ENCODE peak calls at places on chromosomes 16 and 17, in eight cellular contexts. T is tibial nerve, J is uterus, U is ovary, B is A549, K is sigmoid colon, O is K562, A is gastrocnemius medialis. N is an unnamed sample.

GRCh38 chr17:27049104-27049784 is 244.7 kb upstream of the WSB1 start:
- DNase-seq in T (no peak), J (no peak), U (no peak), B (no peak), K (no peak), O (no peak), A (no peak), N (no peak)

GRCh38 chr17:28613916-28614315 is at the start of gene RSKR:
- DNase-seq in T (no peak), J (no peak), U (no peak), B (no peak), K (no peak), O (no peak), A (no peak), N (no peak)

GRCh38 chr16:83725313-83725712 is 82.5 kb upstream of the HSBP1 start:
- DNase-seq in T (no peak), J (no peak), U (no peak), B (no peak), K (no peak), O (no peak), A (no peak), N (no peak)

GRCh38 chr17:9517396-9517795 is 58.2 kb downstream of the STX8 start:
- DNase-seq in T (no peak), J (no peak), U (no peak), B (no peak), K (no peak), O (no peak), A (no peak), N (no peak)

GRCh38 chr17:61475726-61476125 is 23.5 kb downstream of the TBX4 start:
- DNase-seq in T (no peak), J (no peak), U (no peak), B (no peak), K (peak), O (no peak), A (no peak), N (no peak)

GRCh38 chr17:7379134-7379533 is 1.8 kb upstream of the TNK1 start:
- DNase-seq in T (no peak), J (no peak), U (no peak), B (no peak), K (no peak), O (no peak), A (no peak), N (no peak)

GRCh38 chr17:78678220-78678554 is 101.0 kb upstream of the DNAH17 start:
- DNase-seq in T (no peak), J (no peak), U (no peak), B (no peak), K (no peak), O (no peak), A (peak), N (no peak)

GRCh38 chr16:70753228-70753627 is 47.7 kb downstream of the VAC14 start:
- DNase-seq in T (no peak), J (no peak), U (no peak), B (no peak), K (no peak), O (no peak), A (no peak), N (peak)

GRCh38 chr16:57616871-57617270 is 11.6 kb upstream of the ADGRG1 start:
- DNase-seq in T (no peak), J (no peak), U (peak), B (no peak), K (peak), O (no peak), A (no peak), N (no peak)

GRCh38 chr17:38428643-38429371 is 543 bp downstream of the ARHGAP23 start:
- DNase-seq in T (no peak), J (peak), U (peak), B (peak), K (peak), O (no peak), A (no peak), N (no peak)

GRCh38 chr17:36869856-36870617 is 67.2 kb upstream of the LHX1 start:
- DNase-seq in T (no peak), J (no peak), U (no peak), B (peak), K (no peak), O (peak), A (no peak), N (no peak)

GRCh38 chr17:17853811-17854527 is 17.2 kb upstream of the SREBF1 start:
- DNase-seq in T (no peak), J (no peak), U (no peak), B (no peak), K (no peak), O (no peak), A (no peak), N (no peak)

GRCh38 chr17:70454377-70454776 is 285.0 kb downstream of the KCNJ2 start:
- DNase-seq in T (no peak), J (no peak), U (no peak), B (no peak), K (no peak), O (no peak), A (no peak), N (no peak)

GRCh38 chr17:53353919-53354351 is 468.8 kb upstream of the KIF2B start:
- DNase-seq in T (no peak), J (no peak), U (no peak), B (no peak), K (peak), O (no peak), A (no peak), N (peak)

GRCh38 chr16:4004206-4004605 is 112.0 kb downstream of the ADCY9 start:
- DNase-seq in T (no peak), J (no peak), U (no peak), B (no peak), K (no peak), O (no peak), A (no peak), N (no peak)

GRCh38 chr16:85152414-85153030 is 40.2 kb upstream of the CIBAR2 start:
- DNase-seq in T (no peak), J (no peak), U (no peak), B (no peak), K (no peak), O (no peak), A (peak), N (no peak)

GRCh38 chr16:19810817-19811731 is 73.6 kb downstream of the GPRC5B start:
- DNase-seq in T (no peak), J (no peak), U (no peak), B (peak), K (peak), O (no peak), A (no peak), N (no peak)

GRCh38 chr17:9254841-9255240 is 233.5 kb downstream of the NTN1 start:
- DNase-seq in T (no peak), J (no peak), U (no peak), B (no peak), K (no peak), O (no peak), A (no peak), N (no peak)

GRCh38 chr16:66653581-66654350 is 42.8 kb downstream of the CMTM4 start:
- DNase-seq in T (no peak), J (no peak), U (no peak), B (no peak), K (peak), O (no peak), A (no peak), N (no peak)

GRCh38 chr17:48107137-48108055 is at the start of gene SNX11:
- DNase-seq in T (peak), J (peak), U (peak), B (peak), K (peak), O (peak), A (peak), N (peak)

DNA sequence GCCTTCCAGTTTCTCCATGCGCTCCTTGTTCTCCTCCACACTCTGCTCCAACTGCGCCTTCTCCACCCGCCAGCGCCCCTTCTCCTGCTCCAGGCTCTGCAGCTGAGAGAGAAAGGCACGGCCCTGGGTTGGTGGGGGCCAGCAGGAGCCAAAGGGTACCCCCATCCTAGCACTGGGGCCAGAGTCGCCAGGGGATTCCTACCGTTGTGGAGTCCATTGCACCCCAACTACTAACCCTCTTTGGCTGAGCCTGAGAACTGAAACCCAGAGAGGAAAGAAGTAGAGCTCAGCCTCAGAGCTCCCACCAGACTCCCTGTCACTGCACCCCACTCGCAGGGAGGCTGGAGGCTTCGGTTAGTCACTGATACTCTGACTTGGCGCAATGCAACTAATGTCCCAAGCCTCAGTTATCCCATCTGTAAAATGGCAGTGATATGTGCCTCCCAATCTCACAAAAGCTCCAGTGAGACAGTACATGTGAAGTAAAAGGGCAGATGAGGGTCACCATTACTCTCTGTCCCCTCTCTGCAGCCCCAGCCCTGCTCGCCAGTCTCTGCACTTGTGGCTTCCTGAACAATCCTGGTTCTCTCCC is 6.2 kb upstream of the SAMD14 start:
- DNase-seq in T (no peak), J (no peak), U (no peak), B (no peak), K (no peak), O (no peak), A (no peak), N (no peak)
- TF ChIP-seq POLR2A in T (no peak), J (no peak), U (no peak), B (no peak), K (no peak), O (no peak), A (no peak), N (no peak)

GRCh38 chr16:48365601-48366164 is 19.5 kb downstream of the SIAH1 start:
- DNase-seq in T (peak), J (peak), U (peak), B (peak), K (peak), O (peak), A (peak), N (peak)
- TF ChIP-seq POLR2A in T (peak), J (peak), U (peak), B (peak), K (peak), O (peak), A (peak), N (peak)

GRCh38 chr17:54968259-54968953 is at the start of the genes COX11 and STXBP4:
- DNase-seq in T (peak), J (peak), U (peak), B (peak), K (peak), O (peak), A (peak), N (peak)
- TF ChIP-seq POLR2A in T (peak), J (peak), U (peak), B (peak), K (peak), O (peak), A (peak), N (peak)

GRCh38 chr16:53084141-53084541 is 29.4 kb downstream of the CHD9 start:
- DNase-seq in T (no peak), J (no peak), U (no peak), B (no peak), K (no peak), O (no peak), A (no peak), N (peak)

GRCh38 chr16:53085539-53086450 is 31.0 kb downstream of the CHD9 start:
- DNase-seq in T (no peak), J (no peak), U (peak), B (no peak), K (no peak), O (no peak), A (no peak), N (peak)

GRCh38 chr16:53089434-53090270 is 34.9 kb downstream of the CHD9 start:
- DNase-seq in T (no peak), J (peak), U (no peak), B (no peak), K (peak), O (no peak), A (no peak), N (peak)

GRCh38 chr16:53084736-53085538 is 30.1 kb downstream of the CHD9 start:
- DNase-seq in T (no peak), J (no peak), U (peak), B (no peak), K (no peak), O (no peak), A (no peak), N (no peak)

GRCh38 chr16:53087101-53087500 is 32.3 kb downstream of the CHD9 start:
- DNase-seq in T (no peak), J (no peak), U (no peak), B (no peak), K (no peak), O (no peak), A (no peak), N (no peak)
- TF ChIP-seq POLR2A in T (no peak), J (no peak), U (no peak), B (no peak), K (no peak), O (no peak), A (no peak), N (no peak)

GRCh38 chr16:81923296-81923695 is 88.0 kb downstream of the SDR42E1 start:
- DNase-seq in T (no peak), J (no peak), U (no peak), B (no peak), K (peak), O (no peak), A (no peak), N (no peak)

GRCh38 chr16:81928975-81929374 is 82.3 kb downstream of the SDR42E1 start:
- DNase-seq in T (no peak), J (no peak), U (no peak), B (no peak), K (no peak), O (peak), A (no peak), N (peak)

GRCh38 chr16:81929841-81930240 is 81.4 kb downstream of the SDR42E1 start:
- DNase-seq in T (no peak), J (no peak), U (no peak), B (no peak), K (no peak), O (no peak), A (no peak), N (no peak)

GRCh38 chr16:81927561-81928185 is 83.6 kb downstream of the SDR42E1 start:
- DNase-seq in T (no peak), J (no peak), U (no peak), B (no peak), K (no peak), O (no peak), A (no peak), N (no peak)

DNA sequence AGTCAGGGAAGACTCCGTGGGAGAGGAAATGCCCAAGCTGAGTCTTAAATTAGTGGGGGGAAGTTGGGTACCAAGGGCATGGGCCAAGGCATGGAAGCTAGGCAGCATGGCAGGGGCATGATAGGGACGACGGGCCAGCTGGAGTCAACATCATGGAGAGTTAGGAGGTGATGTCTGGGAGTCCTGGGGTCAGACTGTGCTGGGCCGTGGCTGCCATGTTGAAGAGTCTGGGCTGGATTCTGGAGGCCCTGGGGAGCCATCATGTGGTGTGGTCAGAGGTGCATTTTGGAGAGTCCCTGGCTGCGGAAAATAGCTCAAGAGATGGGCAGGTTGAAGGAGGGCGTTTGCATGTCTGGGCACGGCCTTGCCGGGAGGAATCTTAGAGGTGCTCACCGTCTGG is 85.2 kb downstream of the SDR42E1 start:
- DNase-seq in T (no peak), J (no peak), U (no peak), B (no peak), K (no peak), O (no peak), A (no peak), N (no peak)
- TF ChIP-seq POLR2A in T (no peak), J (no peak), U (no peak), B (no peak), K (no peak), O (no peak), A (no peak), N (no peak)

GRCh38 chr17:73256220-73256619 is 5.5 kb downstream of the CPSF4L start:
- DNase-seq in T (no peak), J (no peak), U (no peak), B (no peak), K (no peak), O (no peak), A (no peak), N (no peak)
- TF ChIP-seq POLR2A in T (no peak), J (no peak), U (no peak), B (no peak), K (no peak), O (no peak), A (no peak), N (no peak)

GRCh38 chr16:89217388-89218191 is at the start of gene ZNF778:
- DNase-seq in T (peak), J (peak), U (peak), B (peak), K (peak), O (peak), A (peak), N (peak)
- TF ChIP-seq POLR2A in T (peak), J (peak), U (peak), B (peak), K (peak), O (peak), A (peak), N (peak)